ENCODE peak calls at places on chromosomes 7 and 10, in nine cellular contexts. Q is T-helper 9 cell; S is SK-MEL-5; M is left cardiac atrium; A is kidney; N is dorsolateral prefrontal cortex; O is CD8-positive, alpha-beta T cell; G is activated CD4-positive, alpha-beta T cell treated with anti-CD3 and anti-CD28 coated beads, Interleukin-2, amount 50 U/mL, for 24 hours; R is stimulated activated CD4-positive, alpha-beta T cell treated with anti-CD3 and anti-CD28 coated beads, Interleukin-15, amount 100 ng/mL, for 24 hours. Y is an unnamed sample.

GRCh38 chr10:123139521-123140163 is 3.9 kb downstream of the HMX3 start:
- DNase-seq in O (no peak), Q (no peak), S (peak), R (peak), N (no peak), G (no peak), A (no peak), M (no peak), Y (peak)

GRCh38 chr7:25887266-25887665 is 264.7 kb upstream of the NFE2L3 start:
- DNase-seq in A (no peak), Q (no peak), R (no peak), O (no peak), N (no peak), S (no peak), M (no peak), G (no peak), Y (no peak)

GRCh38 chr7:882336-883028 is 6.1 kb downstream of the GET4 start:
- DNase-seq in R (no peak), M (peak), N (no peak), S (no peak), G (no peak), Q (no peak), O (no peak), A (peak), Y (no peak)

GRCh38 chr7:102028206-102028826 is 210.9 kb downstream of the CUX1 start:
- DNase-seq in N (no peak), S (no peak), Q (no peak), O (no peak), A (no peak), G (no peak), M (no peak), R (peak), Y (no peak)

GRCh38 chr7:66804001-66804400 is 63.5 kb downstream of the RABGEF1 start:
- DNase-seq in M (no peak), A (no peak), R (no peak), N (peak), Q (no peak), S (peak), O (no peak), G (no peak), Y (no peak)

GRCh38 chr7:96800824-96801223 is 91.2 kb upstream of the SEM1 start:
- DNase-seq in O (no peak), S (peak), M (no peak), N (no peak), R (no peak), A (no peak), G (no peak), Q (no peak), Y (peak)

GRCh38 chr7:129952164-129952652 is 552 bp downstream of the UBE2H start:
- DNase-seq in N (peak), M (peak), G (peak), S (peak), A (peak), O (peak), R (peak), Q (peak), Y (peak)

GRCh38 chr7:45044333-45044732 is 44.3 kb downstream of the CCM2 start:
- DNase-seq in O (no peak), A (no peak), Q (no peak), M (no peak), S (no peak), N (no peak), R (no peak), G (no peak), Y (no peak)

GRCh38 chr10:43060291-43060690 is 16.6 kb upstream of the RET start:
- DNase-seq in N (no peak), S (no peak), Q (no peak), M (no peak), R (no peak), G (no peak), A (peak), O (no peak), Y (no peak)

GRCh38 chr10:27369832-27370231 is 129.2 kb upstream of the ACBD5 start:
- DNase-seq in R (no peak), G (no peak), M (no peak), S (peak), A (no peak), Q (no peak), N (no peak), O (no peak), Y (no peak)

GRCh38 chr10:29239569-29240472 is 49.0 kb upstream of the LYZL1 start:
- DNase-seq in O (no peak), A (no peak), N (no peak), S (peak), R (peak), Q (no peak), M (no peak), G (no peak), Y (peak)

GRCh38 chr7:158808126-158808525 is 21.2 kb downstream of the ESYT2 start:
- DNase-seq in Q (no peak), S (no peak), R (no peak), O (no peak), G (no peak), N (no peak), M (no peak), A (no peak), Y (no peak)

GRCh38 chr10:7532723-7533498 is 122.1 kb upstream of the SFMBT2 start:
- DNase-seq in N (no peak), O (no peak), Q (no peak), A (no peak), S (no peak), M (no peak), R (no peak), G (no peak), Y (no peak)

GRCh38 chr7:139777304-139777890 is 401 bp downstream of the HIPK2 start:
- DNase-seq in A (peak), N (no peak), M (peak), O (peak), G (no peak), Q (peak), R (peak), S (peak), Y (peak)

GRCh38 chr10:100340948-100341847 is 5.8 kb upstream of the SCD start:
- DNase-seq in M (peak), S (peak), Q (no peak), A (no peak), N (peak), R (no peak), G (no peak), O (no peak), Y (no peak)

GRCh38 chr10:105699504-105699903 is 1058.4 kb downstream of the SORCS3 start:
- DNase-seq in M (no peak), A (no peak), S (no peak), G (no peak), O (no peak), R (no peak), Q (no peak), N (no peak), Y (no peak)

GRCh38 chr10:131723601-131724530 is 176.9 kb upstream of the PPP2R2D start:
- DNase-seq in N (no peak), S (no peak), Q (no peak), A (no peak), M (no peak), O (no peak), G (no peak), R (no peak), Y (no peak)

GRCh38 chr7:34652784-34653183 is 5.2 kb upstream of the NPSR1 start:
- DNase-seq in O (no peak), G (no peak), N (no peak), S (no peak), A (no peak), M (no peak), R (no peak), Q (no peak), Y (peak)

GRCh38 chr7:77537595-77538185 is 595 bp downstream of the PTPN12 start:
- DNase-seq in N (peak), Q (peak), O (no peak), R (peak), M (peak), G (peak), A (peak), S (no peak), Y (peak)

GRCh38 chr7:111827863-111828504 is 265.7 kb upstream of the IMMP2L start:
- DNase-seq in N (no peak), M (no peak), G (no peak), A (no peak), S (peak), O (no peak), Q (no peak), R (no peak), Y (no peak)

GRCh38 chr7:21733837-21734236 is 191.0 kb downstream of the DNAH11 start:
- DNase-seq in Q (no peak), S (no peak), G (no peak), N (no peak), R (no peak), M (no peak), O (no peak), A (no peak), Y (no peak)

GRCh38 chr7:1892011-1892965 is 222.2 kb downstream of the ELFN1 start:
- DNase-seq in A (peak), S (no peak), M (no peak), O (no peak), R (no peak), G (no peak), N (no peak), Q (no peak), Y (no peak)

GRCh38 chr7:22482476-22482875 is 17.5 kb downstream of the STEAP1B start:
- DNase-seq in A (no peak), O (no peak), Q (no peak), R (no peak), N (no peak), G (no peak), S (no peak), M (no peak), Y (no peak)

GRCh38 chr10:129978322-129978721 is 14.2 kb upstream of the EBF3 start:
- DNase-seq in S (no peak), G (no peak), A (no peak), N (no peak), Q (no peak), O (no peak), R (no peak), M (no peak), Y (no peak)

GRCh38 chr7:1695800-1696454 is 25.9 kb downstream of the ELFN1 start:
- DNase-seq in O (no peak), M (peak), Q (no peak), N (no peak), R (no peak), S (no peak), G (no peak), A (peak), Y (peak)

GRCh38 chr7:107946881-107947280 is 55.9 kb downstream of the DLD start:
- DNase-seq in O (no peak), G (no peak), A (no peak), N (no peak), M (no peak), S (peak), Q (no peak), R (no peak), Y (no peak)

GRCh38 chr7:33986951-33987948 is 81.9 kb downstream of the BMPER start:
- DNase-seq in G (no peak), M (no peak), O (no peak), N (no peak), S (peak), A (no peak), R (no peak), Q (no peak), Y (peak)

GRCh38 chr7:78125884-78126283 is 327.3 kb downstream of the PHTF2 start:
- DNase-seq in O (no peak), M (no peak), G (no peak), A (no peak), Q (no peak), R (no peak), N (no peak), S (no peak), Y (no peak)